ENCODE peak calls at places on chromosome 3, in ten cellular contexts. N is stimulated activated CD4-positive, alpha-beta T cell treated with anti-CD3 and anti-CD28 coated beads, Interleukin-4, amount 100 ng/mL, for 4 hours; T is left ventricle myocardium inferior; B is fibroblast of mammary gland; G is activated CD8-positive, alpha-beta memory T cell treated with anti-CD3 and anti-CD28 coated beads for 24 hours; P is HT1080; H is mesendoderm; X is tibial artery; D is NCI-H748 treated with DMSO at 0.1 percent for 48 hours; E is renal cortical epithelial cell. C is an unnamed sample.

GRCh38 chr3:86929046-86929445 is 61.9 kb downstream of the VGLL3 start:
- DNase-seq in X (no peak), E (no peak), T (no peak), N (no peak), B (peak), G (no peak), P (peak), D (no peak), H (peak), C (no peak)

GRCh38 chr3:136898954-136899353 is 36.9 kb downstream of the NCK1 start:
- DNase-seq in E (no peak), T (no peak), B (no peak), X (no peak), N (no peak), D (no peak), H (peak), P (no peak), G (no peak), C (no peak)

GRCh38 chr3:14451844-14452533 is 49.6 kb downstream of the SLC6A6 start:
- DNase-seq in P (peak), X (peak), T (peak), B (peak), N (no peak), E (peak), H (peak), D (no peak), G (no peak), C (peak)

GRCh38 chr3:166248784-166249183 is 411.6 kb upstream of the BCHE start:
- DNase-seq in G (no peak), N (no peak), D (no peak), B (no peak), X (no peak), T (no peak), E (no peak), H (peak), P (peak), C (no peak)

GRCh38 chr3:161567962-161568361 is 71.4 kb downstream of the OTOL1 start:
- DNase-seq in N (no peak), X (no peak), B (peak), E (no peak), P (no peak), D (no peak), H (peak), G (no peak), T (no peak), C (peak)

GRCh38 chr3:101484805-101485620 is 28.0 kb downstream of the SENP7 start:
- DNase-seq in N (no peak), D (no peak), H (peak), G (no peak), B (peak), X (no peak), E (peak), T (no peak), P (peak), C (no peak)

GRCh38 chr3:111803123-111803593 is 55.9 kb upstream of the PHLDB2 start:
- DNase-seq in G (no peak), P (peak), E (peak), H (peak), T (peak), B (peak), D (no peak), N (no peak), X (peak), C (peak)

GRCh38 chr3:113275876-113276580 is 64.7 kb downstream of the BOC start:
- DNase-seq in X (peak), N (no peak), G (peak), T (peak), E (peak), D (peak), P (peak), B (peak), H (peak), C (peak)

GRCh38 chr3:81718311-81718710 is 43.1 kb downstream of the GBE1 start:
- DNase-seq in X (no peak), P (no peak), D (no peak), G (no peak), T (no peak), E (no peak), H (no peak), B (no peak), N (no peak), C (no peak)

GRCh38 chr3:2659896-2660295 is 450.3 kb downstream of the IL5RA start:
- DNase-seq in B (no peak), E (no peak), D (no peak), N (no peak), H (no peak), G (no peak), X (no peak), P (no peak), T (no peak), C (no peak)

GRCh38 chr3:101809178-101810022 is 30.4 kb downstream of the NXPE3 start:
- DNase-seq in T (no peak), E (peak), H (peak), P (peak), D (no peak), X (no peak), N (no peak), B (peak), G (no peak), C (peak)

GRCh38 chr3:193118907-193119306 is 122.1 kb upstream of the PLAAT1 start:
- DNase-seq in E (no peak), P (no peak), D (no peak), T (no peak), H (peak), N (no peak), X (no peak), B (no peak), G (no peak), C (no peak)

GRCh38 chr3:187473778-187474406 is 105.7 kb downstream of the RTP4 start:
- DNase-seq in D (no peak), T (no peak), E (no peak), H (peak), B (peak), G (no peak), X (no peak), P (no peak), N (no peak), C (no peak)

GRCh38 chr3:175741951-175742350 is 882.8 kb downstream of the NAALADL2 start:
- DNase-seq in E (no peak), G (no peak), D (no peak), P (no peak), X (no peak), H (peak), N (no peak), B (peak), T (no peak), C (no peak)

GRCh38 chr3:52848617-52849016 is 13.8 kb upstream of the MUSTN1 start:
- DNase-seq in N (no peak), X (peak), B (peak), E (peak), H (no peak), P (peak), G (no peak), T (no peak), D (no peak), C (peak)